ENCODE peak calls at places on chromosomes 2 and 18, in seven cellular contexts. C, D, I, X, Q, M and H are unnamed samples.

GRCh38 chr2:121881950-121882349 is 126.5 kb downstream of the TSN start:
- DNase-seq in C (no peak), D (no peak), I (no peak), X (no peak), Q (no peak), M (no peak), H (no peak)

GRCh38 chr2:23769364-23769763 is 157.6 kb downstream of the ATAD2B start:
- DNase-seq in C (no peak), D (no peak), I (no peak), X (no peak), Q (no peak), M (no peak), H (no peak)

GRCh38 chr18:48167901-48168300 is 237.4 kb upstream of the SMAD2 start:
- DNase-seq in C (no peak), D (no peak), I (no peak), X (no peak), Q (no peak), M (no peak), H (no peak)

GRCh38 chr18:13570856-13571495 is 155.4 kb downstream of the FAM210A start:
- DNase-seq in C (no peak), D (no peak), I (no peak), X (no peak), Q (no peak), M (peak), H (no peak)

GRCh38 chr2:219245148-219245898 is at the start of the genes GLB1L and STK16:
- DNase-seq in C (peak), D (peak), I (peak), X (peak), Q (peak), M (peak), H (peak)

GRCh38 chr2:53233759-53234547 is 533.7 kb upstream of the CHAC2 start:
- DNase-seq in C (no peak), D (no peak), I (peak), X (no peak), Q (no peak), M (no peak), H (no peak)

GRCh38 chr2:141791521-141791920 is 339.3 kb downstream of the LRP1B start:
- DNase-seq in C (no peak), D (no peak), I (no peak), X (no peak), Q (no peak), M (no peak), H (no peak)

GRCh38 chr2:196758474-196759377 is 40.8 kb downstream of the GTF3C3 start:
- DNase-seq in C (peak), D (no peak), I (peak), X (no peak), Q (peak), M (no peak), H (no peak)

GRCh38 chr2:238926761-238927611 is 79.1 kb downstream of the TWIST2 start:
- DNase-seq in C (no peak), D (no peak), I (no peak), X (no peak), Q (no peak), M (no peak), H (no peak)